ENCODE peak calls at places on chromosomes 11 and 22, in six cellular contexts. B is activated naive CD4-positive, alpha-beta T cell treated with Interleukin-2 at 50 U/mL for 16 hours; Y is HCT116; L is effector memory CD8-positive, alpha-beta T cell; E is stimulated activated CD4-positive, alpha-beta T cell treated with anti-CD3 and anti-CD28 coated beads, Interleukin-4, amount 100 ng/mL, for 48 hours; N is CD4-positive, alpha-beta T cell. P is an unnamed sample.

GRCh38 chr22:19554834-19555404 is 30.7 kb upstream of the CLDN5 start:
- DNase-seq in E (no peak), B (no peak), N (no peak), Y (peak; percentile 28), L (no peak), P (no peak)

GRCh38 chr11:99693941-99694492 is 673.3 kb downstream of the CNTN5 start:
- DNase-seq in Y (no peak), L (no peak), N (no peak), E (no peak), B (no peak), P (no peak)

GRCh38 chr22:35480143-35480542 is 60.5 kb upstream of the RASD2 start:
- DNase-seq in Y (no peak), E (no peak), N (no peak), B (no peak), L (no peak), P (no peak)

GRCh38 chr22:37563153-37564081 is 3.1 kb downstream of the CDC42EP1 start:
- DNase-seq in N (no peak), Y (peak; percentile 57), B (no peak), L (no peak), E (no peak), P (no peak)

GRCh38 chr11:46247664-46248063 is 29.8 kb upstream of the CREB3L1 start:
- DNase-seq in E (no peak), L (no peak), N (no peak), Y (peak; percentile 76), B (peak; percentile 22), P (no peak)

GRCh38 chr11:554824-555499 is 5.6 kb downstream of the LMNTD2 start:
- DNase-seq in L (peak; percentile 62), B (peak; percentile 79), E (peak; percentile 69), Y (peak; percentile 44), N (peak; percentile 75), P (no peak)

GRCh38 chr11:83881428-83881827 is 595.3 kb upstream of the CCDC90B start:
- DNase-seq in Y (no peak), N (no peak), L (no peak), B (no peak), E (no peak), P (no peak)

GRCh38 chr11:13315517-13316432 is 38.2 kb downstream of the BMAL1 start:
- DNase-seq in B (no peak), N (no peak), Y (no peak), L (no peak), E (no peak), P (no peak)

GRCh38 chr11:68140496-68141246 is 19.5 kb upstream of the CHKA start:
- DNase-seq in L (no peak), B (no peak), Y (no peak), E (no peak), N (no peak), P (no peak)

GRCh38 chr11:17922474-17922788 is 90.4 kb downstream of the SERGEF start:
- DNase-seq in Y (no peak), N (no peak), E (no peak), L (no peak), B (no peak), P (no peak)

GRCh38 chr11:74504100-74504691 is 10.7 kb upstream of the LIPT2 start:
- DNase-seq in N (no peak), Y (no peak), E (no peak), L (no peak), B (no peak), P (no peak)

GRCh38 chr11:120756931-120757330 is 245.4 kb downstream of the GRIK4 start:
- DNase-seq in Y (no peak), N (no peak), L (no peak), E (no peak), B (no peak), P (no peak)

GRCh38 chr22:39212721-39213376 is 31.9 kb downstream of the PDGFB start:
- DNase-seq in Y (peak; percentile 56), B (no peak), L (no peak), N (no peak), E (no peak), P (no peak)

GRCh38 chr11:116062526-116063171 is 558.4 kb upstream of the CADM1 start:
- DNase-seq in Y (no peak), E (no peak), L (no peak), N (no peak), B (no peak), P (no peak)

GRCh38 chr11:62147545-62147944 is 23.7 kb downstream of the INCENP start:
- DNase-seq in L (no peak), Y (no peak), N (no peak), E (no peak), B (no peak), P (no peak)

GRCh38 chr22:48494968-48495750 is 1332.5 kb downstream of the BRD1 start:
- DNase-seq in Y (no peak), L (no peak), B (no peak), E (no peak), N (no peak), P (no peak)

GRCh38 chr11:117950999-117951961 is 22.1 kb upstream of the TMPRSS13 start:
- DNase-seq in E (no peak), B (peak; percentile 37), L (peak; percentile 52), N (peak; percentile 27), Y (no peak), P (no peak)

GRCh38 chr11:109223441-109223840 is 198.5 kb upstream of the C11orf87 start:
- DNase-seq in B (no peak), E (no peak), Y (no peak), L (no peak), N (no peak), P (no peak)

GRCh38 chr22:45516923-45517675 is 14.4 kb downstream of the FBLN1 start:
- DNase-seq in L (no peak), E (no peak), Y (no peak), N (no peak), B (no peak), P (no peak)

GRCh38 chr11:83063073-83063754 is 8.5 kb downstream of the RAB30 start:
- DNase-seq in L (no peak), E (no peak), N (no peak), Y (no peak), B (no peak), P (no peak)

GRCh38 chr11:78419327-78419726 is 1.7 kb upstream of the GAB2 start:
- DNase-seq in N (no peak), L (no peak), B (no peak), E (no peak), Y (no peak), P (no peak)

GRCh38 chr11:122108192-122108799 is 7.7 kb downstream of the BLID start:
- DNase-seq in B (no peak), E (no peak), N (no peak), Y (peak; percentile 57), L (no peak), P (no peak)

GRCh38 chr22:36311386-36312085 is 58.6 kb downstream of the APOL1 start:
- DNase-seq in E (no peak), N (no peak), L (no peak), B (no peak), Y (no peak), P (no peak)

GRCh38 chr11:62461740-62462522 is 43.1 kb downstream of the SCGB1A1 start:
- DNase-seq in E (no peak), Y (no peak), N (no peak), B (no peak), L (no peak), P (no peak)

GRCh38 chr22:27820896-27821866 is 19.6 kb upstream of the MN1 start:
- DNase-seq in B (no peak), N (no peak), L (no peak), Y (no peak), E (no peak), P (no peak)

GRCh38 chr22:27170491-27170890 is 513.1 kb downstream of the MIAT start:
- DNase-seq in N (no peak), E (no peak), Y (peak; percentile 29), B (no peak), L (no peak), P (no peak)

GRCh38 chr11:47274495-47275235 is 4.7 kb downstream of the MADD start:
- DNase-seq in L (no peak), B (no peak), N (no peak), Y (no peak), E (no peak), P (no peak)

GRCh38 chr11:96708469-96708868 is 318.7 kb downstream of the JRKL start:
- DNase-seq in N (no peak), B (no peak), L (no peak), E (no peak), Y (no peak), P (no peak)

GRCh38 chr22:42275970-42276369 is 5.5 kb upstream of the TCF20 start:
- DNase-seq in Y (no peak), L (no peak), B (no peak), N (no peak), E (no peak), P (no peak)

GRCh38 chr22:26672060-26672471 is 14.7 kb downstream of the MIAT start:
- DNase-seq in L (no peak), E (no peak), Y (no peak), B (peak; percentile 20), N (no peak), P (no peak)

GRCh38 chr11:24064309-24064903 is 432.4 kb upstream of the LUZP2 start:
- DNase-seq in B (no peak), E (no peak), L (no peak), Y (no peak), N (no peak), P (no peak)

GRCh38 chr11:79026803-79027445 is 413.9 kb downstream of the TENM4 start:
- DNase-seq in Y (no peak), L (no peak), N (no peak), E (no peak), B (no peak), P (no peak)

GRCh38 chr22:46934172-46934745 is 171.8 kb downstream of the TBC1D22A start:
- DNase-seq in B (no peak), N (no peak), Y (no peak), L (no peak), E (no peak), P (no peak)

GRCh38 chr11:69027704-69028372 is 14.8 kb upstream of the MRGPRF start:
- DNase-seq in E (no peak), B (no peak), Y (no peak), N (no peak), L (no peak), P (no peak)